ENCODE peak calls at places on chromosomes 2 and 18, in six cellular contexts. W is fibroblast of lung, S is mammary epithelial cell, U is mesenchymal stem cell, D is GM23338, B is GM12878. X is an unnamed sample. For H3K4me1 and H3K27me3, the result is how much of the 10 kb centered on the place peaks cover.

GRCh38 chr2:11111811-11112425 is 43.3 kb upstream of the SLC66A3 start:
- DNase-seq in U (no peak), D (peak), B (no peak), W (no peak), S (no peak), X (no peak)

GRCh38 chr2:177404243-177404642 is 11.7 kb downstream of the AGPS start:
- DNase-seq in U (no peak), B (no peak), D (no peak), W (no peak), S (no peak), X (no peak)

GRCh38 chr18:48033770-48034650 is 103.6 kb upstream of the SMAD2 start:
- DNase-seq in S (no peak), W (no peak), U (no peak), B (no peak), D (no peak), X (no peak)

GRCh38 chr2:154694881-154695280 is 3.6 kb upstream of the KCNJ3 start:
- DNase-seq in W (no peak), U (no peak), D (peak), B (no peak), S (no peak), X (no peak)

GRCh38 chr18:5424903-5425302 is 118.9 kb downstream of the EPB41L3 start:
- DNase-seq in B (no peak), U (peak), D (peak), S (no peak), W (peak), X (no peak)

GRCh38 chr2:229350928-229351327 is 79.8 kb upstream of the PID1 start:
- DNase-seq in D (no peak), B (no peak), W (no peak), S (no peak), U (no peak), X (no peak)

GRCh38 chr2:71948781-71949536 is 198.7 kb downstream of the CYP26B1 start:
- DNase-seq in W (peak), B (no peak), U (no peak), D (no peak), S (no peak), X (peak)

GRCh38 chr2:11750422-11750821 is 4.0 kb downstream of the LPIN1 start:
- DNase-seq in B (peak), W (no peak), U (peak), D (no peak), S (peak), X (peak)

GRCh38 chr2:238418196-238418998 is 8.3 kb upstream of the ASB1 start:
- DNase-seq in S (no peak), D (no peak), W (no peak), B (no peak), U (no peak), X (peak)

GRCh38 chr2:100924520-100925451 is 77.3 kb upstream of the RPL31 start:
- DNase-seq in U (peak), B (peak), W (peak), S (no peak), D (no peak), X (peak)

GRCh38 chr2:144510206-144510991 is 9.5 kb downstream of the ZEB2 start:
- DNase-seq in U (peak), D (peak), S (peak), B (peak), W (peak), X (no peak)
- H3K4me1 ChIP-seq in U (under half), D (half or more), S (under half), B (under half), W (under half), X (half or more)

GRCh38 chr2:159134979-159135378 is 151.5 kb downstream of the WDSUB1 start:
- DNase-seq in S (no peak), U (no peak), D (no peak), W (no peak), B (no peak), X (no peak)
- H3K4me2 ChIP-seq in S (no peak), U (no peak), D (no peak), W (peak), B (no peak), X (peak)

DNA sequence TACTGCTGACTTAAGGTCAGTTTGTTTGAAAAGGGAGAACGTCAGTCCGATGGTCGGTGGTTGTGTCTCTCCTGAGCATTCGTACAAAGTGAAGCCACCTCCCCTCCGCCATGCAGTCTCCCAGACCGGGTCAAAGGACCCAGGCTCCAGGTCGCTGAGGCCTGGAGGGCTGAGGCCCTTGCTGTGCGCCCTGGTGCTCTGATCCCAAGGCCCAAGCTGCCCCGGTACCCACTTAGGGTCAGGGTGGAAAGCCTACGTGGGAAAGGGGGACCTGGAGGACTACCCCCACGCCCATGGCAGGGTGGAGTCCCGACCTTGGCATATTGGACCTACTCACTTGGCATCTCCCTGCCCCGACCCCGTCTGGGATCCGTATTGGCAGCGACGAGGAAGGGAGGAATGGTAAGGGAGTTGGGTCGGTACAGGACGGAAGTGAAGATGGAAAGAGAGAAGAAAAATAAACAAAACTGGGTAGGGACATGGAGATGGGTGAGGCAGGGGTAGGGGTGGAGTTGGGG is 8.0 kb upstream of the SIX3 start:
- DNase-seq in B (no peak), D (no peak), W (no peak), U (no peak), S (no peak), X (no peak)
- H3K27me3 ChIP-seq in B (under half), D (half or more), W (half or more), U (half or more), S (half or more), X (half or more)

GRCh38 chr2:216692636-216693413 is 2.5 kb downstream of the IGFBP5 start:
- DNase-seq in D (peak), U (peak), W (peak), S (peak), B (no peak), X (peak)
- H3K4me1 ChIP-seq in D (under half), U (under half), W (under half), S (under half), B (under half), X (under half)